ENCODE peak calls at places on chromosomes 4 and X, in seven cellular contexts. One of them, this sample, is unnamed.

GRCh38 chrX:2492536-2493218 is 8.1 kb downstream of the DHRSX start:
- DNase-seq in BE2C: peak
- DNase-seq in fibroblast of pulmonary artery: no peak
- DNase-seq in IMR-90: no peak
- DNase-seq in progenitor cell of endocrine pancreas: no peak
- DNase-seq in GM12864: no peak
- DNase-seq in ascending aorta: no peak
- DNase-seq in this sample: no peak

GRCh38 chrX:110210417-110211139 is 107.3 kb downstream of the AMMECR1 start:
- DNase-seq in progenitor cell of endocrine pancreas: no peak
- DNase-seq in GM12864: no peak
- DNase-seq in IMR-90: peak
- DNase-seq in ascending aorta: no peak
- DNase-seq in fibroblast of pulmonary artery: peak
- DNase-seq in BE2C: no peak
- DNase-seq in this sample: no peak

GRCh38 chr4:174928575-174929253 is 10.6 kb downstream of the ADAM29 start:
- DNase-seq in GM12864: no peak
- DNase-seq in IMR-90: no peak
- DNase-seq in progenitor cell of endocrine pancreas: no peak
- DNase-seq in BE2C: no peak
- DNase-seq in ascending aorta: no peak
- DNase-seq in fibroblast of pulmonary artery: no peak
- DNase-seq in this sample: no peak

GRCh38 chr4:73727685-73728084 is 12.7 kb upstream of the CXCL8 start:
- DNase-seq in ascending aorta: no peak
- DNase-seq in progenitor cell of endocrine pancreas: no peak
- DNase-seq in BE2C: no peak
- DNase-seq in GM12864: no peak
- DNase-seq in IMR-90: no peak
- DNase-seq in fibroblast of pulmonary artery: no peak
- DNase-seq in this sample: no peak

GRCh38 chrX:107483976-107484726 is 34.7 kb downstream of the FRMPD3 start:
- DNase-seq in IMR-90: no peak
- DNase-seq in BE2C: peak
- DNase-seq in GM12864: no peak
- DNase-seq in ascending aorta: no peak
- DNase-seq in progenitor cell of endocrine pancreas: no peak
- DNase-seq in fibroblast of pulmonary artery: peak
- DNase-seq in this sample: no peak

GRCh38 chr4:34486964-34487363 is 1757.3 kb downstream of the ARAP2 start:
- DNase-seq in BE2C: peak
- DNase-seq in ascending aorta: no peak
- DNase-seq in fibroblast of pulmonary artery: no peak
- DNase-seq in IMR-90: no peak
- DNase-seq in progenitor cell of endocrine pancreas: no peak
- DNase-seq in GM12864: no peak
- DNase-seq in this sample: no peak

GRCh38 chrX:93580634-93581033 is 92.7 kb downstream of the NAP1L3 start:
- DNase-seq in IMR-90: no peak
- DNase-seq in progenitor cell of endocrine pancreas: no peak
- DNase-seq in ascending aorta: no peak
- DNase-seq in GM12864: no peak
- DNase-seq in fibroblast of pulmonary artery: no peak
- DNase-seq in BE2C: no peak
- DNase-seq in this sample: no peak

GRCh38 chr4:4320951-4321714 is 31.1 kb downstream of the ZBTB49 start:
- DNase-seq in ascending aorta: no peak
- DNase-seq in progenitor cell of endocrine pancreas: no peak
- DNase-seq in fibroblast of pulmonary artery: no peak
- DNase-seq in IMR-90: no peak
- DNase-seq in BE2C: no peak
- DNase-seq in GM12864: no peak
- DNase-seq in this sample: no peak

GRCh38 chr4:30696195-30696594 is 24.0 kb upstream of the PCDH7 start:
- DNase-seq in BE2C: no peak
- DNase-seq in fibroblast of pulmonary artery: peak
- DNase-seq in IMR-90: no peak
- DNase-seq in ascending aorta: no peak
- DNase-seq in progenitor cell of endocrine pancreas: no peak
- DNase-seq in GM12864: no peak
- DNase-seq in this sample: no peak

GRCh38 chr4:139227729-139228404 is 50.8 kb upstream of the ELF2 start:
- DNase-seq in fibroblast of pulmonary artery: no peak
- DNase-seq in GM12864: no peak
- DNase-seq in ascending aorta: no peak
- DNase-seq in progenitor cell of endocrine pancreas: no peak
- DNase-seq in BE2C: no peak
- DNase-seq in IMR-90: no peak
- DNase-seq in this sample: peak

GRCh38 chr4:90318208-90318607 is 191.0 kb downstream of the CCSER1 start:
- DNase-seq in progenitor cell of endocrine pancreas: no peak
- DNase-seq in ascending aorta: no peak
- DNase-seq in BE2C: no peak
- DNase-seq in fibroblast of pulmonary artery: peak
- DNase-seq in IMR-90: peak
- DNase-seq in GM12864: no peak
- DNase-seq in this sample: no peak

GRCh38 chr4:128711361-128711760 is 98.1 kb upstream of the JADE1 start:
- DNase-seq in ascending aorta: no peak
- DNase-seq in BE2C: peak
- DNase-seq in GM12864: no peak
- DNase-seq in IMR-90: no peak
- DNase-seq in progenitor cell of endocrine pancreas: no peak
- DNase-seq in fibroblast of pulmonary artery: no peak
- DNase-seq in this sample: no peak

GRCh38 chrX:2848806-2849420 is 20.2 kb downstream of the GYG2 start:
- DNase-seq in ascending aorta: no peak
- DNase-seq in progenitor cell of endocrine pancreas: no peak
- DNase-seq in BE2C: no peak
- DNase-seq in IMR-90: peak
- DNase-seq in GM12864: no peak
- DNase-seq in fibroblast of pulmonary artery: peak
- DNase-seq in this sample: no peak

GRCh38 chr4:109631709-109632108 is 71.5 kb downstream of the CASP6 start:
- DNase-seq in progenitor cell of endocrine pancreas: no peak
- DNase-seq in fibroblast of pulmonary artery: peak
- DNase-seq in BE2C: no peak
- DNase-seq in IMR-90: peak
- DNase-seq in ascending aorta: no peak
- DNase-seq in GM12864: no peak
- DNase-seq in this sample: peak

GRCh38 chrX:95703696-95704095 is 980.9 kb upstream of the DIAPH2 start:
- DNase-seq in ascending aorta: no peak
- DNase-seq in fibroblast of pulmonary artery: peak
- DNase-seq in IMR-90: no peak
- DNase-seq in progenitor cell of endocrine pancreas: no peak
- DNase-seq in GM12864: no peak
- DNase-seq in BE2C: no peak
- DNase-seq in this sample: no peak

GRCh38 chr4:169115144-169115896 is 105.3 kb upstream of the CBR4 start:
- DNase-seq in progenitor cell of endocrine pancreas: no peak
- DNase-seq in GM12864: no peak
- DNase-seq in ascending aorta: no peak
- DNase-seq in fibroblast of pulmonary artery: no peak
- DNase-seq in IMR-90: no peak
- DNase-seq in BE2C: no peak
- DNase-seq in this sample: no peak

GRCh38 chr4:169117591-169118081 is 107.6 kb upstream of the CBR4 start:
- DNase-seq in BE2C: no peak
- DNase-seq in progenitor cell of endocrine pancreas: no peak
- DNase-seq in ascending aorta: no peak
- DNase-seq in IMR-90: peak
- DNase-seq in GM12864: no peak
- DNase-seq in fibroblast of pulmonary artery: peak
- DNase-seq in this sample: no peak

GRCh38 chr4:169116270-169116901 is 106.3 kb upstream of the CBR4 start:
- DNase-seq in fibroblast of pulmonary artery: peak
- DNase-seq in GM12864: no peak
- DNase-seq in IMR-90: peak
- DNase-seq in ascending aorta: no peak
- DNase-seq in BE2C: no peak
- DNase-seq in progenitor cell of endocrine pancreas: no peak
- DNase-seq in this sample: no peak

GRCh38 chr4:169114341-169114974 is 104.4 kb upstream of the CBR4 start:
- DNase-seq in fibroblast of pulmonary artery: no peak
- DNase-seq in progenitor cell of endocrine pancreas: no peak
- DNase-seq in IMR-90: no peak
- DNase-seq in ascending aorta: no peak
- DNase-seq in GM12864: no peak
- DNase-seq in BE2C: no peak
- DNase-seq in this sample: no peak

DNA sequence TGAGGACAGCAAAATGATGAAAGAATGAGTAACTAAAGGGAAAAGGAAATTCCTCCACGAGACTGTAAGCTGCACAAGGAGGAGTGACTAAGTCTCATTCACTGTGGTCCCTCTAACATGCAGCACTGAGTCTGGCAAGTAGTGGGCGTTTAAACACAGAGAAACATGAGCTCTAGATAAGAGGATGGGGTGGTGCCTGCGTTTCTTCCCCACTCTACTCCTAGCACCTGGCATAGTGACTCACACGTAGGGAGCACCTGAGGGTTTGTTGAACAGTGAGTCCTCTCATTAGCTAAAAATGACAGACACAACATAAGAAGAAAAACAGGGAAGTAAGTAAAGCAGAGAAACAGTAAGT is 105.8 kb upstream of the CBR4 start:
- DNase-seq in ascending aorta: no peak
- DNase-seq in GM12864: no peak
- DNase-seq in progenitor cell of endocrine pancreas: no peak
- DNase-seq in IMR-90: peak
- DNase-seq in fibroblast of pulmonary artery: peak
- DNase-seq in BE2C: no peak
- DNase-seq in this sample: peak
- TF ChIP-seq CTCF in ascending aorta: no peak
- TF ChIP-seq CTCF in GM12864: no peak
- TF ChIP-seq CTCF in progenitor cell of endocrine pancreas: no peak
- TF ChIP-seq CTCF in IMR-90: peak
- TF ChIP-seq CTCF in fibroblast of pulmonary artery: peak
- TF ChIP-seq CTCF in BE2C: peak
- TF ChIP-seq CTCF in this sample: no peak

GRCh38 chr4:7441201-7441600 is 6.5 kb upstream of the PSAPL1 start:
- DNase-seq in ascending aorta: no peak
- DNase-seq in IMR-90: no peak
- DNase-seq in progenitor cell of endocrine pancreas: no peak
- DNase-seq in GM12864: no peak
- DNase-seq in fibroblast of pulmonary artery: no peak
- DNase-seq in BE2C: no peak
- DNase-seq in this sample: no peak

GRCh38 chr4:7435411-7436095 is 823 bp upstream of the PSAPL1 start:
- DNase-seq in fibroblast of pulmonary artery: peak
- DNase-seq in BE2C: no peak
- DNase-seq in IMR-90: no peak
- DNase-seq in ascending aorta: no peak
- DNase-seq in progenitor cell of endocrine pancreas: no peak
- DNase-seq in GM12864: no peak
- DNase-seq in this sample: no peak

GRCh38 chr4:7436256-7436655 is 1.5 kb upstream of the PSAPL1 start:
- DNase-seq in BE2C: no peak
- DNase-seq in GM12864: no peak
- DNase-seq in fibroblast of pulmonary artery: no peak
- DNase-seq in IMR-90: no peak
- DNase-seq in progenitor cell of endocrine pancreas: no peak
- DNase-seq in ascending aorta: no peak
- DNase-seq in this sample: no peak

GRCh38 chr4:7442609-7443140 is 7.9 kb upstream of the PSAPL1 start:
- DNase-seq in ascending aorta: no peak
- DNase-seq in fibroblast of pulmonary artery: no peak
- DNase-seq in GM12864: no peak
- DNase-seq in IMR-90: no peak
- DNase-seq in progenitor cell of endocrine pancreas: no peak
- DNase-seq in BE2C: no peak
- DNase-seq in this sample: no peak

GRCh38 chr4:7439699-7440098 is 5.0 kb upstream of the PSAPL1 start:
- DNase-seq in BE2C: no peak
- DNase-seq in fibroblast of pulmonary artery: no peak
- DNase-seq in IMR-90: no peak
- DNase-seq in ascending aorta: no peak
- DNase-seq in progenitor cell of endocrine pancreas: no peak
- DNase-seq in GM12864: no peak
- DNase-seq in this sample: no peak
- TF ChIP-seq CTCF in BE2C: no peak
- TF ChIP-seq CTCF in fibroblast of pulmonary artery: no peak
- TF ChIP-seq CTCF in IMR-90: no peak
- TF ChIP-seq CTCF in ascending aorta: no peak
- TF ChIP-seq CTCF in progenitor cell of endocrine pancreas: no peak
- TF ChIP-seq CTCF in GM12864: no peak
- TF ChIP-seq CTCF in this sample: no peak

GRCh38 chrX:154534526-154535322 is 11.9 kb downstream of the G6PD start:
- DNase-seq in progenitor cell of endocrine pancreas: peak
- DNase-seq in ascending aorta: no peak
- DNase-seq in BE2C: peak
- DNase-seq in IMR-90: peak
- DNase-seq in fibroblast of pulmonary artery: peak
- DNase-seq in GM12864: no peak
- DNase-seq in this sample: peak
- TF ChIP-seq CTCF in progenitor cell of endocrine pancreas: peak
- TF ChIP-seq CTCF in ascending aorta: peak
- TF ChIP-seq CTCF in BE2C: peak
- TF ChIP-seq CTCF in IMR-90: peak
- TF ChIP-seq CTCF in fibroblast of pulmonary artery: peak
- TF ChIP-seq CTCF in GM12864: peak
- TF ChIP-seq CTCF in this sample: peak

DNA sequence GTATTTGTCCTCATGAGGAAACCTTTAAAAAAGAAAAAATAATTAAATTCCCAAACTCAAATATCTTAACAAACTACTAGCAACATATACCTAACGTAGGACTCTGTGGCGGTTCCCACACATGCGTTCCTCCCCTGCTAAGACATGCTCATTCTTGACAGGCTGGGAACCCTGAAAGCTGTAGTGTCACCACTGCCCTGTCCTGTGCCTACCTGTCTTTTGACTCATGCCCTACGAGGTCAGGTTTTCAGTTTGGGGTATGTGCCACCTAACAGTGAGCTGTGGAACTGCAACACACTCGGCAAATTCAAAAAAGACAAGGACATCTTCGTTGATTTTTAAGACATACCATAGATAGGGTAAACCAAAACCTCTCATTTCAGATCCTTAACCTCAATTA is 17.8 kb downstream of the IDS start:
- DNase-seq in BE2C: no peak
- DNase-seq in GM12864: no peak
- DNase-seq in ascending aorta: no peak
- DNase-seq in IMR-90: no peak
- DNase-seq in fibroblast of pulmonary artery: no peak
- DNase-seq in progenitor cell of endocrine pancreas: no peak
- DNase-seq in this sample: peak
- TF ChIP-seq CTCF in BE2C: peak
- TF ChIP-seq CTCF in GM12864: peak
- TF ChIP-seq CTCF in ascending aorta: no peak
- TF ChIP-seq CTCF in IMR-90: no peak
- TF ChIP-seq CTCF in fibroblast of pulmonary artery: peak
- TF ChIP-seq CTCF in progenitor cell of endocrine pancreas: peak
- TF ChIP-seq CTCF in this sample: no peak

DNA sequence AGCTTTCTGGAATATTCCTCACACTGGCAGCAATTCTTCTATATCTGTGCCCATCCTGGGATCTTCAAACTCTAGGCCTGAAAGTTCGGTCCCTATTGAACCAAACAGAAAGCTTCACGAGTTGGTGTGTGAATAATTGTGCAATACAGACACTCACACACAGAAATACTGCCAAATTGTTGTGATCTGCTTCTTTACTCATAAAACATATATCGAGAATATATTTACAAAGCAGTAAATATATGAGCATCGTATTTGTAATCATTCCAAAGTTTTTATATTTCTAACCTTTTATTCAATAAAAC is 56.6 kb upstream of the BEX4 start:
- DNase-seq in fibroblast of pulmonary artery: no peak
- DNase-seq in ascending aorta: no peak
- DNase-seq in progenitor cell of endocrine pancreas: no peak
- DNase-seq in GM12864: no peak
- DNase-seq in IMR-90: no peak
- DNase-seq in BE2C: no peak
- DNase-seq in this sample: no peak
- TF ChIP-seq CTCF in fibroblast of pulmonary artery: no peak
- TF ChIP-seq CTCF in ascending aorta: no peak
- TF ChIP-seq CTCF in progenitor cell of endocrine pancreas: no peak
- TF ChIP-seq CTCF in GM12864: no peak
- TF ChIP-seq CTCF in IMR-90: no peak
- TF ChIP-seq CTCF in BE2C: no peak
- TF ChIP-seq CTCF in this sample: no peak